ENCODE peak calls at places on chromosomes 3 and 15, in five cellular contexts. T, J, W, U and I are unnamed samples.

GRCh38 chr3:128438488-128439072 is 28.1 kb downstream of the DNAJB8 start:
- DNase-seq in T (no peak), U (no peak), J (peak), W (no peak), I (no peak)

GRCh38 chr3:122564155-122564912 is at the start of the genes DTX3L and PARP9:
- DNase-seq in T (peak), U (peak), J (peak), W (peak), I (peak)

GRCh38 chr15:101609742-101610627 is 42.2 kb downstream of the TM2D3 start:
- DNase-seq in W (no peak), J (no peak), T (no peak), U (no peak), I (no peak)

GRCh38 chr3:105827959-105828358 is 40.9 kb downstream of the CBLB start:
- DNase-seq in J (peak), W (no peak), U (peak), T (peak), I (peak)

GRCh38 chr3:133644768-133645167 is 17.0 kb downstream of the TOPBP1 start:
- DNase-seq in T (peak), U (peak), J (no peak), W (no peak), I (peak)

GRCh38 chr15:83030021-83030420 is 18.6 kb upstream of the C15orf40 start:
- DNase-seq in U (no peak), J (no peak), T (no peak), W (no peak), I (peak)

GRCh38 chr3:151871639-151872468 is 1.6 kb upstream of the SUCNR1 start:
- DNase-seq in T (no peak), W (no peak), J (peak), U (no peak), I (no peak)

GRCh38 chr15:25176616-25176923 is 221.8 kb downstream of the SNRPN start:
- DNase-seq in T (no peak), U (no peak), J (no peak), W (no peak), I (no peak)

GRCh38 chr15:78479650-78480049 is 27.7 kb upstream of the HYKK start:
- DNase-seq in J (no peak), U (no peak), T (no peak), W (no peak), I (no peak)

GRCh38 chr3:52395503-52395865 is 49.4 kb downstream of the SEMA3G start:
- DNase-seq in T (no peak), W (no peak), U (no peak), J (no peak), I (no peak)

GRCh38 chr15:42007386-42007785 is 13.5 kb downstream of the PLA2G4E start:
- DNase-seq in U (no peak), W (no peak), J (no peak), T (no peak), I (no peak)

GRCh38 chr15:82140859-82141258 is 95.0 kb upstream of the MEX3B start:
- DNase-seq in W (no peak), T (no peak), U (no peak), J (no peak), I (no peak)

GRCh38 chr3:190443257-190443656 is 6.4 kb downstream of the TMEM207 start:
- DNase-seq in J (no peak), T (peak), W (no peak), U (peak), I (peak)

GRCh38 chr3:72888546-72889309 is 882 bp downstream of the GXYLT2 start:
- DNase-seq in U (peak), W (peak), J (no peak), T (no peak), I (peak)

GRCh38 chr15:90264649-90265048 is 823 bp upstream of the NGRN start:
- DNase-seq in T (peak), J (no peak), U (peak), W (no peak), I (no peak)

GRCh38 chr15:41936649-41937567 is 35.4 kb downstream of the EHD4 start:
- DNase-seq in J (no peak), U (no peak), W (no peak), T (no peak), I (peak)

GRCh38 chr3:144142151-144142855 is 170.7 kb downstream of the DIPK2A start:
- DNase-seq in U (no peak), T (no peak), J (no peak), W (no peak), I (peak)

GRCh38 chr3:37127340-37127739 is 47.0 kb downstream of the LRRFIP2 start:
- DNase-seq in J (no peak), T (no peak), W (no peak), U (peak), I (no peak)

GRCh38 chr3:115169808-115170207 is 22.7 kb upstream of the ZBTB20 start:
- DNase-seq in W (no peak), T (no peak), J (no peak), U (no peak), I (no peak)

GRCh38 chr3:149010504-149010951 is 19.2 kb downstream of the GYG1 start:
- DNase-seq in J (no peak), T (no peak), W (no peak), U (peak), I (peak)
- TF ChIP-seq MAFK in J (no peak), T (no peak), W (no peak), U (no peak), I (peak)

DNA sequence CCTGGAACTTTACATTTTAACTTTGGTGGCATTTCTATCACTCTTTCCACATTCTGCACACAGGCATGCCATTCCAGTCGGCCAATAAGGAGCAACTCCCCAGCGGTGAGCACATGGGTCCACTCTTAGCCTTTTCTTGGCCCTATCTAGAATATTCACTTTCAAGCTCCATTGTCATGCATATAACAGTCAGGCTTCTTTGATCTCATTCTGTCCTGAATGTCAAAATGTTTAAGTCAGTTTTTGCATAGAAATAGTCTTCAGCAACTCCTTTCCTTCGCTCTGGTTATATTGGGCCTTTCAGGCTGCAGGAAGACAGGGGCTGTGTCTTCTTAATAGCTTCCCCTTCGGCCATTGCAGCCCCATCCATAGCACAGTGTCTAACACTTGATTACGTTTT is 427.3 kb downstream of the MFSD1 start:
- DNase-seq in T (no peak), J (no peak), U (no peak), W (no peak), I (no peak)
- H3K4me2 ChIP-seq in T (no peak), J (no peak), U (no peak), W (no peak), I (no peak)

GRCh38 chr3:124558898-124559649 is 171.2 kb upstream of the UMPS start:
- DNase-seq in W (no peak), T (peak), U (no peak), J (no peak), I (peak)
- TF ChIP-seq MAFK in W (no peak), T (peak), U (no peak), J (peak), I (peak)

GRCh38 chr15:79938143-79938542 is 32.9 kb downstream of the BCL2A1 start:
- DNase-seq in U (no peak), W (no peak), J (no peak), T (no peak), I (no peak)
- H3K4me2 ChIP-seq in U (no peak), W (no peak), J (no peak), T (no peak), I (no peak)

DNA sequence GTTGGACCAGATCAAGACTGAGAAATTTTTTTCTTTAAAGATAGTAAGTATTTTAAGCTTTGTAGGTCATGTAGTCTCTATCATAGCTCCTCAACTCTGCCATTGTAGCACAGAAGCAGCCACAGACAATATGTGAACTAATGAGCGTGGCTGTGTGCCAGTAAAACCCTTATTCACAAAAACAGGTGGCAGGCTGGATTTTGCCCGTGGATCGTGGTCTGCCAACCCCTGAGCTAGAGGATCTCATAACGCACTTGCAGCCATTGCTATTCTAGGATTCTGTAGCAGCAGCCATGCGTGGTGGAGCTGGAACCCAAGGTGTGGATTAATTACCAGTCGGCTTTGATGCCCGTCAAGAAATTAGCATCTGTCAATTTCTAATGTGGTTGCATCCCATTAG is 68.7 kb upstream of the PLXNA1 start:
- DNase-seq in T (no peak), U (no peak), W (no peak), J (no peak), I (no peak)
- TF ChIP-seq MAFK in T (no peak), U (no peak), W (no peak), J (no peak), I (no peak)

GRCh38 chr3:134938024-134938525 is 143.0 kb downstream of the EPHB1 start:
- DNase-seq in J (no peak), U (no peak), W (peak), T (no peak), I (no peak)
- H3K4me2 ChIP-seq in J (no peak), U (no peak), W (peak), T (no peak), I (no peak)

GRCh38 chr3:101070260-101071121 is 77.3 kb upstream of the ABI3BP start:
- DNase-seq in W (peak), T (peak), U (peak), J (peak), I (no peak)

GRCh38 chr3:101068876-101069606 is 75.8 kb upstream of the ABI3BP start:
- DNase-seq in T (no peak), J (no peak), W (no peak), U (no peak), I (no peak)

GRCh38 chr3:101069796-101070195 is 76.6 kb upstream of the ABI3BP start:
- DNase-seq in W (no peak), T (no peak), J (no peak), U (no peak), I (peak)

GRCh38 chr3:101066776-101067175 is 73.6 kb upstream of the ABI3BP start:
- DNase-seq in W (no peak), T (no peak), U (no peak), J (no peak), I (peak)

DNA sequence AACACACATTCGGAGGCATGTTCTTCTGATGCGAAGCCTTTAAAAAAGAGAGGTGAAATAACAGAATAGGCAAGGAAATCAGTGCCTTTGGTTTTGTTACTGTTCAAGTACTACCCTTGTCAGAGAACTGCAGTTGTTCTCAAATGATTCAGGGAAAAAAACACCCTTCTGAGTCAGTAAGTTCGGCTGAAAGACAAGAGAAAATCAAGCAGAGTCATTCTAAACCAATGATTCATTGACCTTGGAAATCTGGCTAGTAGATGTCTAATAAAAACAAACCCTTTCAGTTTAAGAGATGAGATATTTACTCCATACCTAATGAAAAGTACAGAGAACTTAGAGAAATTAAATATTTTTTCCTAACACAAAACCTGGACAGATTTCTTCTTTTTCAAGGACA is 72.7 kb upstream of the ABI3BP start:
- DNase-seq in J (no peak), U (peak), T (peak), W (no peak), I (peak)
- TF ChIP-seq MAFK in J (no peak), U (no peak), T (peak), W (no peak), I (peak)

GRCh38 chr15:66276546-66276945 is 16.8 kb upstream of the DIS3L start:
- DNase-seq in W (no peak), J (no peak), T (no peak), U (no peak), I (no peak)

GRCh38 chr15:66278671-66279070 is 14.7 kb upstream of the DIS3L start:
- DNase-seq in U (no peak), T (no peak), W (no peak), J (no peak), I (no peak)

GRCh38 chr15:66275352-66275751 is 18.0 kb upstream of the DIS3L start:
- DNase-seq in W (no peak), J (no peak), U (no peak), T (no peak), I (no peak)

DNA sequence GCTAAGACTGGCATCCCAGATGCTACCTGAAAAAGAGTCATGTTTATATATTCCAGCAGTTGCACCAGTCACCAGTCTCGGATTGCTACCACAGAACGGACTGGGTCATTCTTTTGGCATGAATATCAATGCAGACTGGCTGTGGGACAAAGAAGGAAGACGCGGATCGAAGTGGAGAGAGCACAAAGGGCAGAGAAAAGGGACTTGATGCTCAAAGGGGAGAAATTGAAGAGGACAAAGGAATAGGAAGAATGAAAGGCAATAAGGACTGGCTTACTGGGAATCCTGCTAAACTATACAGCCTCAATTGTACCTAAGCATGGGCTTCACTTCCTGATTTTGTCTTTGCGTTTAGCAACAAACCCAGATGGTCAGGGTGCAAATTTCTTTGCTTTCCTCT is 15.3 kb upstream of the DIS3L start:
- DNase-seq in U (no peak), J (no peak), W (no peak), T (no peak), I (no peak)
- H3K4me2 ChIP-seq in U (no peak), J (no peak), W (no peak), T (no peak), I (no peak)

GRCh38 chr3:8966150-8966819 is 3.0 kb upstream of the RAD18 start:
- DNase-seq in U (no peak), W (no peak), J (no peak), T (no peak), I (no peak)

GRCh38 chr3:8964436-8965370 is 1.4 kb upstream of the RAD18 start:
- DNase-seq in W (no peak), U (peak), T (peak), J (no peak), I (peak)

GRCh38 chr3:8959683-8960082 is 3.6 kb downstream of the RAD18 start:
- DNase-seq in T (no peak), J (no peak), W (no peak), U (no peak), I (no peak)

GRCh38 chr3:8963137-8963853 is at the start of gene RAD18:
- DNase-seq in U (peak), J (peak), W (peak), T (peak), I (peak)

DNA sequence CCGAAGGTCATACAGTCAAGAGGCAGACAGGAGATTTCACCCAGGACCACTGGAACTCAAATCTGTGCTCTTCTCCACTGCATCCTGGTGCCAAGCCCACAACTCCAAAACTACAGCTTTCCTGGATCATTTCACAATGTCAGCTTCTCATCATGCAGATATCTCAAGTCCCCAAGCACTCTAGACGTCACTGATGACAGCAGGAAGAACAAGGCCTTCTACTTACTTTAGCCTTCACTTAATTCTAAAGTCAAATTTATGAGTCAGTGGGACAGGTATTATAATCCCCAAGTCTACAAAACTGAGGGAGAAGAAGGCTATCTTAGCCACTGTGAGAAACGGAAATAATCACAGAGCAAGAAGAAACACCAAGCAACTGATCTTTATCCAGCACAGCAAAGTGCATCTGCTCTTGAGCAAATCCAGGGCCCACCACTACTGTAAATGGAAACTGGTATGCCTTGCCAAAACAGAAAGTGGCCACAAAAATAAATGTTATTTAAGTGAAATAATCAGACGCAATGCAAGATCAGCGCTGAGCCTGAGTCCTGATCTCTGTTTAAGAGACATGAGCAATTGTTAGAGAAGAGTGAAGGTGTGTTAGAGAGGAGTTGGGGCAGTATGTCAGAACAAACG is 928 bp downstream of the RAD18 start:
- DNase-seq in W (no peak), U (no peak), J (no peak), T (no peak), I (peak)
- TF ChIP-seq MAFK in W (no peak), U (no peak), J (no peak), T (no peak), I (no peak)